ENCODE peak calls at places on chromosomes 3 and 15, in seven cellular contexts. K is H9, M is HFF-Myc, F is neural crest cell, O is heart left ventricle, H is Calu3, Z is stomach. R is an unnamed sample.

GRCh38 chr3:152021951-152022461 is 148.6 kb downstream of the SUCNR1 start:
- DNase-seq in K (no peak), M (peak), F (no peak), O (no peak), H (peak), Z (no peak), R (no peak)

GRCh38 chr15:40939909-40940801 is 11.0 kb downstream of the DLL4 start:
- DNase-seq in K (no peak), M (no peak), F (no peak), O (peak), H (no peak), Z (no peak), R (peak)

GRCh38 chr3:80405618-80406017 is 637.8 kb upstream of the ROBO1 start:
- DNase-seq in K (no peak), M (no peak), F (no peak), O (no peak), H (no peak), Z (no peak), R (no peak)

GRCh38 chr3:23405081-23405480 is 202.0 kb downstream of the UBE2E2 start:
- DNase-seq in K (no peak), M (no peak), F (no peak), O (no peak), H (no peak), Z (no peak), R (no peak)

GRCh38 chr3:3086239-3086638 is 23.9 kb downstream of the IL5RA start:
- DNase-seq in K (no peak), M (no peak), F (no peak), O (no peak), H (no peak), Z (no peak), R (no peak)

GRCh38 chr3:56915969-56916586 is 114.3 kb upstream of the ARHGEF3 start:
- DNase-seq in K (peak), M (no peak), F (no peak), O (no peak), H (no peak), Z (peak), R (no peak)

GRCh38 chr15:75961332-75961731 is 50.9 kb downstream of the NRG4 start:
- DNase-seq in K (no peak), M (no peak), F (no peak), O (no peak), H (no peak), Z (no peak), R (no peak)

GRCh38 chr15:80234883-80235282 is 17.1 kb downstream of the CTXND1 start:
- DNase-seq in K (peak), M (peak), F (peak), O (no peak), H (peak), Z (peak), R (peak)

GRCh38 chr3:79245295-79246138 is 522.3 kb downstream of the ROBO1 start:
- DNase-seq in K (no peak), M (no peak), F (no peak), O (no peak), H (no peak), Z (no peak), R (no peak)

GRCh38 chr3:144407290-144407689 is 435.7 kb downstream of the DIPK2A start:
- DNase-seq in K (no peak), M (no peak), F (no peak), O (no peak), H (no peak), Z (no peak), R (no peak)

GRCh38 chr3:137020315-137020714 is 62.5 kb downstream of the IL20RB start:
- DNase-seq in K (no peak), M (no peak), F (no peak), O (no peak), H (no peak), Z (no peak), R (no peak)

GRCh38 chr15:69854521-69855171 is 243.1 kb downstream of the TLE3 start:
- DNase-seq in K (no peak), M (no peak), F (no peak), O (no peak), H (no peak), Z (no peak), R (no peak)

GRCh38 chr15:66718220-66718988 is 16.4 kb downstream of the SMAD6 start:
- DNase-seq in K (no peak), M (no peak), F (no peak), O (no peak), H (no peak), Z (no peak), R (no peak)

GRCh38 chr3:126473292-126474168 is 2.2 kb downstream of the ZXDC start:
- DNase-seq in K (no peak), M (no peak), F (no peak), O (no peak), H (peak), Z (no peak), R (no peak)

GRCh38 chr3:183435701-183436100 is 7.3 kb upstream of the MCF2L2 start:
- DNase-seq in K (no peak), M (no peak), F (no peak), O (no peak), H (no peak), Z (no peak), R (no peak)

GRCh38 chr3:40313975-40314860 is 4.7 kb downstream of the EIF1B start:
- DNase-seq in K (no peak), M (no peak), F (no peak), O (no peak), H (no peak), Z (no peak), R (no peak)

GRCh38 chr3:16513141-16514020 is at the start of gene RFTN1:
- DNase-seq in K (peak), M (no peak), F (peak), O (peak), H (peak), Z (peak), R (peak)

GRCh38 chr3:141680620-141681389 is 57.3 kb upstream of the RNF7 start:
- DNase-seq in K (peak), M (no peak), F (no peak), O (peak), H (peak), Z (no peak), R (no peak)

GRCh38 chr3:8658326-8659212 is 14.0 kb upstream of the SSUH2 start:
- DNase-seq in K (no peak), M (no peak), F (no peak), O (peak), H (peak), Z (peak), R (no peak)

GRCh38 chr3:38574411-38575278 is 74.8 kb downstream of the SCN5A start:
- DNase-seq in K (peak), M (peak), F (no peak), O (no peak), H (no peak), Z (peak), R (no peak)

GRCh38 chr15:43912991-43913927 is 86.5 kb downstream of the WDR76 start:
- DNase-seq in K (no peak), M (peak), F (no peak), O (no peak), H (peak), Z (no peak), R (no peak)

GRCh38 chr3:41966206-41966605 is 4.3 kb upstream of the ULK4 start:
- DNase-seq in K (no peak), M (no peak), F (no peak), O (no peak), H (no peak), Z (no peak), R (no peak)

GRCh38 chr15:74616996-74617395 is 1.4 kb downstream of the CLK3 start:
- DNase-seq in K (no peak), M (no peak), F (no peak), O (no peak), H (no peak), Z (no peak), R (no peak)

GRCh38 chr15:83018477-83018876 is 7.0 kb upstream of the C15orf40 start:
- DNase-seq in K (no peak), M (no peak), F (no peak), O (no peak), H (no peak), Z (no peak), R (no peak)

GRCh38 chr3:130468311-130468710 is 48.7 kb upstream of the COL6A6 start:
- DNase-seq in K (no peak), M (no peak), F (no peak), O (no peak), H (no peak), Z (no peak), R (no peak)

GRCh38 chr3:114213669-114214541 is 23.5 kb downstream of the ZNF80 start:
- DNase-seq in K (peak), M (peak), F (no peak), O (no peak), H (peak), Z (no peak), R (no peak)

GRCh38 chr3:182725372-182726251 is 67.7 kb upstream of the ATP11B start:
- DNase-seq in K (no peak), M (no peak), F (no peak), O (no peak), H (no peak), Z (peak), R (no peak)

GRCh38 chr15:37135225-37135624 is 34.9 kb upstream of the MEIS2 start:
- DNase-seq in K (peak), M (peak), F (no peak), O (no peak), H (no peak), Z (no peak), R (no peak)
- TF ChIP-seq CTCF in K (peak), M (peak), F (peak), O (no peak), H (peak), Z (peak), R (peak)

GRCh38 chr3:160685144-160685766 is 8.3 kb downstream of the ARL14 start:
- DNase-seq in K (no peak), M (no peak), F (no peak), O (no peak), H (no peak), Z (no peak), R (no peak)
- TF ChIP-seq CTCF in K (peak), M (peak), F (peak), O (peak), H (peak), Z (peak), R (peak)

GRCh38 chr15:100905855-100906254 is 13.3 kb upstream of the LRRK1 start:
- DNase-seq in K (no peak), M (no peak), F (no peak), O (no peak), H (no peak), Z (no peak), R (no peak)
- TF ChIP-seq CTCF in K (peak), M (no peak), F (no peak), O (no peak), H (no peak), Z (no peak), R (no peak)

DNA sequence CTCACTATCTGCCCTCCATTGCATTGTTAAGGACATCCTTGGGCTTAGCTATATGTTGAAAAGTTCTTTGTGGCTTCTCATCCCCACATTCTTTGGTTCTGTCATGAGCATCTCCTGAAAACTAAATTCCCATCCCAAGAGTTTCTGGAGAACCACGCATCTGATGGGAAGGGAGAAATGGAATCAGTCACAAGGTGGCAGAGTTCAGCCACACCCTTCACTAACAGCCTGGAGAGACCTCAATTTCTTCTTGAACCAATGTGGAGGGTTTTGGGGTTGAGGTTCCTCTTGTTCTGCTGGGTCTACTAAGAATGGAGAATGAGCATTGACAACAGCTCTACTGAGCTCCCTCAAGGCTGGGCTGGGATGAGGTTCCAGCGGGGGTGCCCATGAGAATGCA is 15.6 kb upstream of the MAGEL2 start:
- DNase-seq in K (no peak), M (no peak), F (no peak), O (no peak), H (no peak), Z (no peak), R (no peak)
- TF ChIP-seq CTCF in K (peak), M (no peak), F (no peak), O (no peak), H (no peak), Z (no peak), R (no peak)

GRCh38 chr3:153284282-153284938 is 122.4 kb downstream of the RAP2B start:
- DNase-seq in K (no peak), M (peak), F (no peak), O (no peak), H (peak), Z (no peak), R (no peak)

GRCh38 chr3:153287017-153287416 is 125.0 kb downstream of the RAP2B start:
- DNase-seq in K (no peak), M (no peak), F (no peak), O (no peak), H (no peak), Z (no peak), R (no peak)

GRCh38 chr3:153285982-153286381 is 124.0 kb downstream of the RAP2B start:
- DNase-seq in K (no peak), M (no peak), F (no peak), O (no peak), H (no peak), Z (no peak), R (no peak)

GRCh38 chr3:153289334-153289808 is 127.3 kb downstream of the RAP2B start:
- DNase-seq in K (no peak), M (no peak), F (no peak), O (no peak), H (no peak), Z (no peak), R (no peak)

GRCh38 chr3:153285194-153285641 is 123.2 kb downstream of the RAP2B start:
- DNase-seq in K (no peak), M (peak), F (no peak), O (no peak), H (peak), Z (no peak), R (no peak)
- TF ChIP-seq CTCF in K (no peak), M (no peak), F (no peak), O (no peak), H (no peak), Z (no peak), R (no peak)

GRCh38 chr3:77915341-77915740 is 875.4 kb downstream of the ROBO2 start:
- DNase-seq in K (no peak), M (no peak), F (no peak), O (no peak), H (no peak), Z (no peak), R (no peak)

GRCh38 chr3:77913524-77914174 is 873.8 kb downstream of the ROBO2 start:
- DNase-seq in K (no peak), M (no peak), F (no peak), O (no peak), H (no peak), Z (no peak), R (no peak)

GRCh38 chr3:77917225-77917624 is 877.3 kb downstream of the ROBO2 start:
- DNase-seq in K (no peak), M (no peak), F (no peak), O (no peak), H (no peak), Z (no peak), R (no peak)

GRCh38 chr3:77919244-77919643 is 879.3 kb downstream of the ROBO2 start:
- DNase-seq in K (no peak), M (no peak), F (no peak), O (no peak), H (no peak), Z (no peak), R (no peak)
- TF ChIP-seq CTCF in K (no peak), M (no peak), F (no peak), O (no peak), H (no peak), Z (no peak), R (no peak)

GRCh38 chr3:196055683-196056270 is 26.1 kb downstream of the TFRC start:
- DNase-seq in K (no peak), M (no peak), F (no peak), O (no peak), H (no peak), Z (no peak), R (no peak)
- TF ChIP-seq CTCF in K (no peak), M (no peak), F (no peak), O (no peak), H (no peak), Z (no peak), R (no peak)

GRCh38 chr3:179958143-179958542 is 78.6 kb downstream of the PEX5L start:
- DNase-seq in K (no peak), M (no peak), F (no peak), O (no peak), H (no peak), Z (no peak), R (no peak)
- TF ChIP-seq CTCF in K (no peak), M (no peak), F (no peak), O (no peak), H (no peak), Z (no peak), R (no peak)

R was measured in endothelial cell.